ENCODE peak calls at places on chromosomes 2 and 18, in nine cellular contexts. W, M, Y, X, U, G, F, A and R are unnamed samples.

GRCh38 chr2:230828272-230828961 is 36.3 kb upstream of the ITM2C start:
- DNase-seq in W (no peak), M (no peak), G (no peak), A (peak), Y (no peak), U (peak), F (no peak), X (no peak), R (peak)

GRCh38 chr18:7844017-7844416 is 276.9 kb downstream of the PTPRM start:
- DNase-seq in F (no peak), A (no peak), W (peak), U (no peak), M (no peak), G (peak), X (no peak), Y (no peak), R (no peak)

GRCh38 chr18:59908790-59909189 is 9.0 kb downstream of the PMAIP1 start:
- DNase-seq in Y (no peak), G (peak), W (peak), M (no peak), F (no peak), A (no peak), U (no peak), X (no peak), R (no peak)

GRCh38 chr2:43609304-43609883 is 13.6 kb upstream of the THADA start:
- DNase-seq in Y (no peak), X (peak), W (peak), A (no peak), M (no peak), F (peak), G (peak), U (no peak), R (peak)

GRCh38 chr18:75208836-75209128 is 157 bp downstream of the PTGR3 start:
- DNase-seq in X (no peak), U (peak), A (no peak), G (no peak), W (no peak), Y (no peak), F (no peak), M (no peak), R (peak)

GRCh38 chr2:175855794-175856453 is 146.1 kb downstream of the LNPK start:
- DNase-seq in Y (no peak), A (peak), M (no peak), F (no peak), X (peak), U (no peak), G (peak), W (peak), R (no peak)

GRCh38 chr2:217412299-217412698 is 552.4 kb upstream of the TNP1 start:
- DNase-seq in Y (no peak), W (no peak), M (no peak), A (no peak), F (no peak), U (no peak), G (no peak), X (no peak), R (no peak)

GRCh38 chr18:26502834-26503233 is 45.5 kb downstream of the KCTD1 start:
- DNase-seq in U (no peak), F (no peak), A (no peak), G (no peak), M (no peak), Y (no peak), W (no peak), X (no peak), R (no peak)

GRCh38 chr2:199602896-199603482 is 145.2 kb upstream of the SATB2 start:
- DNase-seq in Y (no peak), A (no peak), W (no peak), M (no peak), X (no peak), U (no peak), G (no peak), F (no peak), R (no peak)

GRCh38 chr2:230758566-230759480 is 46.2 kb downstream of the CAB39 start:
- DNase-seq in G (peak), W (peak), A (no peak), M (no peak), U (no peak), X (no peak), F (no peak), Y (peak), R (no peak)

GRCh38 chr2:217220228-217221013 is 360.6 kb upstream of the TNP1 start:
- DNase-seq in U (no peak), G (peak), W (no peak), M (no peak), X (no peak), Y (no peak), A (no peak), F (no peak), R (no peak)

GRCh38 chr2:219527472-219527871 is 13.2 kb downstream of the ASIC4 start:
- DNase-seq in F (no peak), A (no peak), X (no peak), W (no peak), G (no peak), Y (no peak), M (no peak), U (no peak), R (no peak)

GRCh38 chr18:63031439-63031838 is 288.1 kb downstream of the BCL2 start:
- DNase-seq in F (no peak), M (no peak), Y (no peak), A (no peak), U (no peak), G (no peak), X (no peak), W (no peak), R (no peak)

GRCh38 chr18:23688528-23688927 is 725 bp upstream of the LAMA3 start:
- DNase-seq in U (no peak), G (no peak), W (no peak), Y (no peak), F (no peak), M (no peak), A (no peak), X (no peak), R (no peak)
- H3K4me3 ChIP-seq in U (peak), G (no peak), W (no peak), Y (no peak), F (peak), M (no peak), A (peak), X (peak), R (peak)

GRCh38 chr2:37283207-37283606 is 41.4 kb downstream of the PRKD3 start:
- DNase-seq in W (peak), U (no peak), Y (peak), X (no peak), A (no peak), F (no peak), M (no peak), G (peak), R (no peak)

GRCh38 chr2:37282746-37283145 is 41.9 kb downstream of the PRKD3 start:
- DNase-seq in G (peak), Y (no peak), X (no peak), F (no peak), U (no peak), W (peak), A (no peak), M (no peak), R (no peak)

GRCh38 chr2:37291680-37292079 is 33.0 kb downstream of the PRKD3 start:
- DNase-seq in U (no peak), Y (no peak), M (no peak), A (no peak), X (no peak), G (no peak), F (no peak), W (no peak), R (no peak)

GRCh38 chr2:37284386-37284785 is 40.2 kb downstream of the PRKD3 start:
- DNase-seq in A (no peak), Y (no peak), U (no peak), G (peak), M (no peak), W (peak), X (no peak), F (no peak), R (no peak)

GRCh38 chr2:37287966-37288365 is 36.7 kb downstream of the PRKD3 start:
- DNase-seq in F (peak), M (no peak), Y (no peak), A (no peak), W (no peak), U (no peak), X (no peak), G (no peak), R (no peak)
- TF ChIP-seq CTCF in F (peak), M (peak), Y (no peak), A (peak), W (no peak), U (no peak), X (peak), G (no peak), R (peak)

GRCh38 chr2:190415794-190416729 is 7.9 kb downstream of the MFSD6 start:
- DNase-seq in X (no peak), M (no peak), A (no peak), U (no peak), G (no peak), W (no peak), F (no peak), Y (no peak), R (no peak)
- H3K27ac ChIP-seq in X (no peak), M (no peak), A (no peak), U (no peak), G (no peak), W (no peak), F (no peak), Y (no peak), R (no peak)

DNA sequence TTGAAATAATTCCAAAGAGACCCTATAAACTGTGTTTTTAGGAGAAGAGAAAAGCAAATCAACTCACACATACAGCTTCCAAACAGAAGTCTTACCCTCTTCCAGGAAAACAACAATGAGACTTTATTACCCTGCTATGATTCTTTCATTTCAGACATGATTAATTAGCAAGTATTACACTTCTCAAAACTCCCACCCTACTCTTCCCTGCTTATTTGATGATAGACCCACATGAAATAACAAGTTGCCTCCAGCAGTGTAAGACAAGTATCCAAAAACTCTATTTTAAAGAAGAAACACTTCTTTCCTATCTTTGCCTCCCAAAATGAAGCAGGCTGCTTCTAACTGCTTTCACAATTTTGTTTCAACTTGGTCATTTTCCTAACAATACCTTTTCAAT is 4.1 kb downstream of the FIGN start:
- DNase-seq in X (no peak), A (no peak), F (no peak), U (no peak), G (peak), Y (no peak), M (no peak), W (no peak), R (no peak)
- H3K4me3 ChIP-seq in X (no peak), A (peak), F (no peak), U (no peak), G (peak), Y (no peak), M (no peak), W (no peak), R (no peak)

GRCh38 chr2:88187038-88187676 is 17.0 kb downstream of the THNSL2 start:
- DNase-seq in F (peak), U (peak), X (peak), Y (no peak), M (no peak), W (peak), G (peak), A (peak), R (peak)

GRCh38 chr2:88185480-88185879 is 15.3 kb downstream of the THNSL2 start:
- DNase-seq in Y (no peak), A (no peak), U (no peak), G (no peak), F (no peak), W (no peak), X (no peak), M (no peak), R (no peak)

GRCh38 chr2:88190808-88191721 is 20.9 kb downstream of the THNSL2 start:
- DNase-seq in W (peak), F (peak), A (no peak), M (no peak), G (peak), X (peak), U (no peak), Y (no peak), R (peak)

GRCh38 chr2:88188741-88189140 is 18.6 kb downstream of the THNSL2 start:
- DNase-seq in A (no peak), G (peak), X (no peak), W (no peak), F (no peak), U (no peak), Y (no peak), M (no peak), R (no peak)

GRCh38 chr2:88187927-88188326 is 17.8 kb downstream of the THNSL2 start:
- DNase-seq in W (no peak), A (no peak), G (no peak), U (no peak), Y (no peak), F (peak), X (no peak), M (no peak), R (peak)
- TF ChIP-seq CTCF in W (peak), A (no peak), G (no peak), U (no peak), Y (no peak), F (no peak), X (peak), M (no peak), R (peak)